ENCODE peak calls at places on chromosomes 16 and 17, in eight cellular contexts. K is BJ, M is NB4, F is endodermal cell, D is epithelial cell of proximal tubule, L is tibial nerve, J is fibroblast of pulmonary artery, A is cardiac fibroblast. O is an unnamed sample.

GRCh38 chr16:56311208-56312027 is 113.9 kb downstream of the AMFR start:
- DNase-seq in K (no peak), M (peak; percentile 29), F (peak; percentile 67), D (no peak), L (no peak), J (no peak), A (no peak), O (no peak)

GRCh38 chr16:67391424-67392300 is 1.6 kb downstream of the TPPP3 start:
- DNase-seq in K (no peak), M (peak; percentile 31), F (no peak), D (no peak), L (no peak), J (no peak), A (no peak), O (no peak)

GRCh38 chr17:64183815-64184397 is 54.0 kb upstream of the ERN1 start:
- DNase-seq in K (peak; percentile 64), M (peak; percentile 45), F (no peak), D (no peak), L (no peak), J (no peak), A (peak; percentile 77), O (peak; percentile 25)

GRCh38 chr16:76681296-76681695 is 404.1 kb downstream of the CNTNAP4 start:
- DNase-seq in K (no peak), M (no peak), F (no peak), D (no peak), L (no peak), J (no peak), A (no peak), O (no peak)

GRCh38 chr17:63974594-63975192 is 2.0 kb upstream of the SCN4A start:
- DNase-seq in K (no peak), M (peak; percentile 33), F (peak; percentile 77), D (no peak), L (no peak), J (peak; percentile 39), A (peak; percentile 78), O (no peak)

GRCh38 chr16:53515811-53516210 is 12.8 kb upstream of the AKTIP start:
- DNase-seq in K (no peak), M (no peak), F (no peak), D (no peak), L (no peak), J (peak; percentile 20), A (no peak), O (no peak)

GRCh38 chr17:74770498-74771318 is 5.4 kb downstream of the NAT9 start:
- DNase-seq in K (no peak), M (peak; percentile 56), F (peak; percentile 96), D (no peak), L (peak; percentile 53), J (peak; percentile 52), A (peak; percentile 40), O (no peak)

GRCh38 chr17:10001296-10001904 is 96.3 kb upstream of the RCVRN start:
- DNase-seq in K (no peak), M (peak; percentile 45), F (peak; percentile 44), D (no peak), L (no peak), J (no peak), A (no peak), O (no peak)

GRCh38 chr16:56771558-56772279 is 41.8 kb downstream of the NUP93 start:
- DNase-seq in K (no peak), M (no peak), F (no peak), D (no peak), L (no peak), J (no peak), A (no peak), O (no peak)

GRCh38 chr17:9360610-9361571 is 214.7 kb downstream of the STX8 start:
- DNase-seq in K (peak; percentile 53), M (no peak), F (no peak), D (peak; percentile 50), L (no peak), J (peak; percentile 89), A (peak; percentile 74), O (no peak)

GRCh38 chr16:3642397-3643094 is 11.9 kb upstream of the DNASE1 start:
- DNase-seq in K (no peak), M (no peak), F (peak; percentile 71), D (no peak), L (no peak), J (peak; percentile 53), A (peak; percentile 48), O (no peak)

GRCh38 chr16:4471869-4472268 is 2.6 kb downstream of the NMRAL1 start:
- DNase-seq in K (no peak), M (no peak), F (no peak), D (no peak), L (no peak), J (no peak), A (peak; percentile 9), O (no peak)

GRCh38 chr17:61155590-61156181 is 244.0 kb upstream of the TBX2 start:
- DNase-seq in K (no peak), M (no peak), F (no peak), D (no peak), L (no peak), J (no peak), A (no peak), O (no peak)

GRCh38 chr17:61160789-61161440 is 238.7 kb upstream of the TBX2 start:
- DNase-seq in K (no peak), M (no peak), F (no peak), D (no peak), L (no peak), J (no peak), A (no peak), O (no peak)

GRCh38 chr17:61158372-61158771 is 241.3 kb upstream of the TBX2 start:
- DNase-seq in K (no peak), M (no peak), F (no peak), D (no peak), L (no peak), J (no peak), A (peak; percentile 35), O (no peak)

GRCh38 chr17:61159415-61159814 is 240.2 kb upstream of the TBX2 start:
- DNase-seq in K (no peak), M (no peak), F (no peak), D (no peak), L (no peak), J (peak; percentile 9), A (peak; percentile 53), O (no peak)

DNA sequence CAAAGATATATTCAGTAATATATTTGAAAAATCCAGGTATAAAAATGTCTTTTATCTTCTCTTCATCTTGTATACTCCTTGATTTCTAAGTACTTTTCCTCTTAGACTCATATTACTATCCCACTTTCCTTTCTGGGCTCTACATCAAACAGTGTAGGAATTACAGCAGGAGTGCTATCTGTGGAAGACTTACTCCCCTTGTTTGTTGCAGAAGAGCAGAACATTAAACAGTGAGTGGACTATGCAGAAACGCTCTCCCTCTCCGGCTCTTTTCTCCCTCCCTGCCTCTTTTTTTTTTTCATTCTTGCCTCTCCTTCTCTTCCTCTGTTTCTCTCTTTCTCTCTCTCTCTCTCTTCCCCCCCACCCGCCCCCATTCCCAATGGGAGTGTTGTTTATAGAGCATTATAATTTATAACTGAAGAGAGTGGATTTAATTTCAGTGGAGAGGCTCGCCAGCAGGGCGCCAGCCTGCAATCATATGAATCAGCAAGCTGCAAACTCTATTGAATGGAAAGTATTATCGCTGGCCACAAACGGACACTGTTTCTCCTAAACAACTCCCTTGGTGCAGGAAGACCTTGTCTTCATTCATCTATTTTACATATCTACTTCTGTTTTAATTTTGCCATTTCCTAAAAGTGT is 242.3 kb upstream of the TBX2 start:
- DNase-seq in K (no peak), M (no peak), F (no peak), D (no peak), L (no peak), J (peak; percentile 42), A (peak; percentile 74), O (no peak)
- H3K4me3 ChIP-seq in K (no peak overlapping the region), M (no peak overlapping the region), F (no peak overlapping the region), D (peak overlapping the region; percentile 20), L (peak overlapping the region; percentile 32), J (no peak overlapping the region), A (peak overlapping the region; percentile 1), O (no peak overlapping the region)

GRCh38 chr17:79813826-79814623 is 17.1 kb upstream of the CBX8 start:
- DNase-seq in K (no peak), M (no peak), F (peak; percentile 80), D (no peak), L (no peak), J (no peak), A (no peak), O (no peak)

GRCh38 chr17:79814624-79814965 is 17.7 kb upstream of the CBX8 start:
- DNase-seq in K (no peak), M (no peak), F (peak; percentile 83), D (no peak), L (no peak), J (no peak), A (no peak), O (no peak)

GRCh38 chr17:79815836-79816371 is 19.0 kb upstream of the CBX8 start:
- DNase-seq in K (no peak), M (no peak), F (peak; percentile 70), D (no peak), L (no peak), J (no peak), A (no peak), O (no peak)

GRCh38 chr17:79812969-79813825 is 16.3 kb upstream of the CBX8 start:
- DNase-seq in K (no peak), M (no peak), F (peak; percentile 80), D (no peak), L (no peak), J (no peak), A (no peak), O (no peak)

GRCh38 chr17:79814966-79815835 is 18.3 kb upstream of the CBX8 start:
- DNase-seq in K (no peak), M (no peak), F (peak; percentile 81), D (no peak), L (no peak), J (peak; percentile 32), A (peak; percentile 45), O (no peak)
- H3K4me3 ChIP-seq in K (no peak overlapping the region), M (no peak overlapping the region), F (no peak overlapping the region), D (peak overlapping the region; percentile 20), L (peak overlapping the region; percentile 37), J (no peak overlapping the region), A (peak overlapping the region; percentile 28), O (peak overlapping the region; percentile 3)

GRCh38 chr17:2485970-2486369 is 25.7 kb downstream of the METTL16 start:
- DNase-seq in K (no peak), M (no peak), F (no peak), D (no peak), L (no peak), J (no peak), A (no peak), O (no peak)
- H3K4me3 ChIP-seq in K (no peak overlapping the region), M (no peak overlapping the region), F (no peak overlapping the region), D (no peak overlapping the region), L (no peak overlapping the region), J (no peak overlapping the region), A (no peak overlapping the region), O (no peak overlapping the region)

GRCh38 chr17:27603446-27603820 is 27.6 kb upstream of the LGALS9 start:
- DNase-seq in K (no peak), M (no peak), F (no peak), D (no peak), L (no peak), J (no peak), A (no peak), O (no peak)

GRCh38 chr17:27603870-27604794 is 26.9 kb upstream of the LGALS9 start:
- DNase-seq in K (no peak), M (no peak), F (no peak), D (no peak), L (no peak), J (no peak), A (no peak), O (no peak)

GRCh38 chr17:27601069-27601974 is 29.7 kb upstream of the LGALS9 start:
- DNase-seq in K (peak; percentile 16), M (peak; percentile 87), F (peak; percentile 97), D (no peak), L (peak; percentile 98), J (peak; percentile 93), A (peak; percentile 88), O (no peak)

GRCh38 chr17:27601975-27602302 is 29.0 kb upstream of the LGALS9 start:
- DNase-seq in K (no peak), M (no peak), F (no peak), D (no peak), L (no peak), J (no peak), A (no peak), O (no peak)

GRCh38 chr17:27602721-27603445 is 28.1 kb upstream of the LGALS9 start:
- DNase-seq in K (no peak), M (peak; percentile 82), F (peak; percentile 98), D (no peak), L (peak; percentile 88), J (peak; percentile 80), A (peak; percentile 72), O (no peak)
- H3K4me3 ChIP-seq in K (no peak overlapping the region), M (no peak overlapping the region), F (no peak overlapping the region), D (no peak overlapping the region), L (no peak overlapping the region), J (no peak overlapping the region), A (no peak overlapping the region), O (no peak overlapping the region)

O was measured in skeletal muscle cell.